ENCODE peak calls at places on chromosomes 12 and 14, in six cellular contexts. Q is kidney epithelial cell, K is astrocyte, J is endodermal cell, P is A549, G is endothelial cell. U is an unnamed sample.
A peak's percentile ranks its signal among the peaks of the same experiment; 100 is the strongest.

GRCh38 chr12:115051378-115051777 is 367.4 kb upstream of the TBX3 start:
- DNase-seq in K (no peak), J (no peak), Q (no peak), G (no peak), P (no peak), U (no peak)

GRCh38 chr12:90808568-90808967 is 146.4 kb downstream of the CCER1 start:
- DNase-seq in K (no peak), Q (no peak), P (no peak), G (no peak), J (no peak), U (no peak)

GRCh38 chr14:26702721-26703250 is 105.0 kb upstream of the NOVA1 start:
- DNase-seq in P (no peak), J (no peak), Q (no peak), G (no peak), K (peak; percentile 25), U (no peak)

GRCh38 chr12:65756956-65757511 is 67.2 kb upstream of the HMGA2 start:
- DNase-seq in J (no peak), G (no peak), P (no peak), Q (no peak), K (peak; percentile 21), U (no peak)

GRCh38 chr14:56244138-56244789 is 126.1 kb downstream of the PELI2 start:
- DNase-seq in K (peak; percentile 90), G (no peak), P (no peak), Q (peak; percentile 26), J (no peak), U (peak; percentile 78)

GRCh38 chr12:107759410-107759809 is 1.5 kb downstream of the PRDM4 start:
- DNase-seq in K (peak; percentile 79), P (peak; percentile 62), J (no peak), Q (peak; percentile 85), G (no peak), U (peak; percentile 55)

GRCh38 chr14:102154121-102154520 is 14.4 kb downstream of the WDR20 start:
- DNase-seq in Q (no peak), P (no peak), K (no peak), G (no peak), J (no peak), U (no peak)

GRCh38 chr14:77760381-77761204 is at the start of gene SNW1:
- DNase-seq in G (peak; percentile 81), K (peak; percentile 87), Q (peak; percentile 86), J (peak; percentile 96), P (peak; percentile 94), U (peak; percentile 76)

GRCh38 chr14:42353315-42353714 is 746.6 kb downstream of the LRFN5 start:
- DNase-seq in G (no peak), J (no peak), K (no peak), Q (no peak), P (no peak), U (no peak)

GRCh38 chr12:58302487-58303011 is 361.2 kb downstream of the ATP23 start:
- DNase-seq in J (no peak), Q (no peak), K (no peak), P (no peak), G (no peak), U (no peak)

GRCh38 chr12:14768823-14769405 is 34.4 kb downstream of the WBP11 start:
- DNase-seq in J (peak; percentile 79), P (no peak), G (peak; percentile 6), K (no peak), Q (no peak), U (no peak)

GRCh38 chr12:125089083-125089482 is 23.8 kb downstream of the AACS start:
- DNase-seq in G (no peak), Q (no peak), P (no peak), K (no peak), J (no peak), U (no peak)
- TF ChIP-seq CTCF in G (no peak), Q (no peak), P (no peak), K (no peak), J (peak; percentile 59), U (no peak)

DNA sequence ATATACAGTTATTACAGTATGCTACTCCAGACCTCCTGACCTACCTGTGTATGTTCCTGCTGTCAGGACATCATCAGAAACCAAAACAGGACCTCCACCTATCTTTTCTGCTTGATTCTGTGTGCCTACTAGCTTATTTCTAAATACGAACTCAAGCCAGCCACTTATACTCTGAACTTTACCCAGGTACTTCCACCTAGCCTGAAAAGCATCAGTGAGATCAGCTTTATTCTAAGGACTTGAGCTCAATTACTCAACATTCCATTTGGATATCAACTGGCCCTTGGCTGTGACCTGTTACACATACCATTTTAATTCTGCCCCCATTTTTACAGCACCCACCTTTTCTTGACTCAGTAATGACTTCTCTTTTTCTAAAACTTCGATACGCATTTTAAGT is 29.2 kb downstream of the TRIP11 start:
- DNase-seq in J (no peak), K (no peak), Q (no peak), G (no peak), P (no peak), U (no peak)
- TF ChIP-seq CTCF in J (no peak), K (no peak), Q (no peak), G (no peak), P (no peak), U (no peak)

GRCh38 chr12:121061831-121062230 is 22.8 kb upstream of the OASL start:
- DNase-seq in P (no peak), G (no peak), K (no peak), Q (no peak), J (peak; percentile 0), U (no peak)
- TF ChIP-seq CTCF in P (peak; percentile 50), G (no peak), K (peak; percentile 31), Q (peak; percentile 27), J (peak; percentile 34), U (peak; percentile 26)

GRCh38 chr14:93648440-93649168 is 139.7 kb downstream of the PRIMA1 start:
- DNase-seq in P (peak; percentile 3), Q (no peak), J (peak; percentile 79), G (peak; percentile 36), K (no peak), U (no peak)
- TF ChIP-seq CTCF in P (no peak), Q (peak; percentile 23), J (peak; percentile 84), G (peak; percentile 33), K (peak; percentile 5), U (no peak)

U was measured in BJ.